ENCODE peak calls at places on chromosomes 2 and 18, in four cellular contexts. Q is ovary, G is HepG2, W is transverse colon. Y is an unnamed sample.

GRCh38 chr2:127201452-127201851 is 18.6 kb downstream of the CYP27C1 start:
- DNase-seq in G (no peak), W (no peak), Q (no peak), Y (no peak)

GRCh38 chr2:70099270-70099669 is 12.0 kb downstream of the PCBP1 start:
- DNase-seq in G (no peak), W (no peak), Q (no peak), Y (no peak)

GRCh38 chr2:30871440-30871839 is 64.2 kb upstream of the CAPN13 start:
- DNase-seq in W (no peak), G (no peak), Q (no peak), Y (no peak)

GRCh38 chr2:187188783-187189631 is 259.0 kb downstream of the CALCRL start:
- DNase-seq in W (no peak), Q (no peak), G (no peak), Y (no peak)

GRCh38 chr2:202036601-202037037 is 3.0 kb downstream of the FZD7 start:
- DNase-seq in Q (peak), W (no peak), G (no peak), Y (no peak)

GRCh38 chr18:62105373-62105772 is 81.5 kb downstream of the PIGN start:
- DNase-seq in G (no peak), W (no peak), Q (no peak), Y (no peak)

GRCh38 chr2:66111706-66112105 is 323.2 kb upstream of the MEIS1 start:
- DNase-seq in G (no peak), W (no peak), Q (no peak), Y (no peak)

GRCh38 chr18:49681387-49681786 is 119.5 kb downstream of the LIPG start:
- DNase-seq in W (no peak), Q (no peak), G (peak), Y (no peak)

GRCh38 chr18:72601481-72601880 is 57.3 kb upstream of the CBLN2 start:
- DNase-seq in W (no peak), G (no peak), Q (no peak), Y (no peak)

GRCh38 chr2:237774811-237775553 is 23.6 kb upstream of the RBM44 start:
- DNase-seq in W (peak), G (peak), Q (no peak), Y (no peak)

GRCh38 chr2:241008711-241009121 is 10.3 kb downstream of the SNED1 start:
- DNase-seq in G (no peak), W (no peak), Q (peak), Y (peak)

GRCh38 chr2:154455201-154455600 is 243.3 kb upstream of the KCNJ3 start:
- DNase-seq in W (no peak), G (no peak), Q (no peak), Y (no peak)

GRCh38 chr2:172615862-172616261 is 60.0 kb downstream of the PDK1 start:
- DNase-seq in Q (no peak), W (no peak), G (no peak), Y (no peak)

GRCh38 chr2:198309673-198310280 is 505.4 kb downstream of the PLCL1 start:
- DNase-seq in W (peak), G (peak), Q (no peak), Y (peak)

GRCh38 chr18:28175930-28176673 is 828 bp downstream of the CDH2 start:
- DNase-seq in Q (peak), W (no peak), G (no peak), Y (no peak)

GRCh38 chr2:98093611-98094010 is 6.6 kb downstream of the VWA3B start:
- DNase-seq in W (no peak), G (no peak), Q (no peak), Y (no peak)

GRCh38 chr2:171882095-171882769 is 11.8 kb downstream of the SLC25A12 start:
- DNase-seq in W (no peak), Q (no peak), G (no peak), Y (no peak)

GRCh38 chr18:79371536-79372210 is 24.1 kb upstream of the NFATC1 start:
- DNase-seq in G (no peak), Q (no peak), W (no peak), Y (no peak)

GRCh38 chr2:1741851-1742250 is 2.5 kb downstream of the PXDN start:
- DNase-seq in W (no peak), Q (no peak), G (no peak), Y (no peak)

GRCh38 chr2:223026357-223027110 is 25.5 kb upstream of the KCNE4 start:
- DNase-seq in G (no peak), W (no peak), Q (no peak), Y (no peak)

GRCh38 chr2:74886811-74887210 is 52.9 kb downstream of the HK2 start:
- DNase-seq in W (no peak), G (no peak), Q (no peak), Y (no peak)

GRCh38 chr2:113240915-113241911 is 37.5 kb downstream of the PAX8 start:
- DNase-seq in G (peak), W (peak), Q (peak), Y (peak)

GRCh38 chr18:73920033-73920432 is 227.6 kb downstream of the FBXO15 start:
- DNase-seq in W (no peak), G (no peak), Q (no peak), Y (no peak)

GRCh38 chr2:28316546-28317335 is 75.9 kb upstream of the FOSL2 start:
- DNase-seq in W (no peak), Q (no peak), G (no peak), Y (no peak)

GRCh38 chr2:161415041-161415440 is 1.1 kb upstream of the TBR1 start:
- DNase-seq in Q (no peak), W (no peak), G (no peak), Y (no peak)

GRCh38 chr2:208978966-208979365 is 444.9 kb upstream of the MAP2 start:
- DNase-seq in W (no peak), G (no peak), Q (no peak), Y (no peak)

GRCh38 chr2:105397025-105397722 is 1.7 kb downstream of the FHL2 start:
- DNase-seq in Q (no peak), G (no peak), W (peak), Y (no peak)

GRCh38 chr18:2526320-2526719 is 45.0 kb downstream of the METTL4 start:
- DNase-seq in Q (no peak), G (no peak), W (no peak), Y (no peak)

GRCh38 chr2:164599954-164600589 is 21.2 kb downstream of the GRB14 start:
- DNase-seq in Q (no peak), W (peak), G (peak), Y (peak)

GRCh38 chr2:153222231-153223165 is 256.1 kb downstream of the RPRM start:
- DNase-seq in Q (no peak), G (no peak), W (no peak), Y (no peak)

GRCh38 chr2:45759310-45759851 is 107.9 kb downstream of the PRKCE start:
- DNase-seq in W (no peak), G (no peak), Q (no peak), Y (no peak)

GRCh38 chr2:41907141-41907540 is 140.7 kb upstream of the PKDCC start:
- DNase-seq in G (no peak), Q (no peak), W (no peak), Y (no peak)

GRCh38 chr18:4130734-4131719 is 324.1 kb downstream of the DLGAP1 start:
- DNase-seq in W (no peak), G (no peak), Q (no peak), Y (no peak)

GRCh38 chr2:162261032-162261945 is 18.0 kb upstream of the FAP start:
- DNase-seq in Q (no peak), G (no peak), W (peak), Y (no peak)

GRCh38 chr2:26809876-26810577 is 24.2 kb downstream of the CENPA start:
- DNase-seq in G (no peak), Q (no peak), W (no peak), Y (no peak)

GRCh38 chr2:26892133-26892532 is 44.2 kb downstream of the DPYSL5 start:
- DNase-seq in Q (no peak), G (no peak), W (no peak), Y (no peak)

DNA sequence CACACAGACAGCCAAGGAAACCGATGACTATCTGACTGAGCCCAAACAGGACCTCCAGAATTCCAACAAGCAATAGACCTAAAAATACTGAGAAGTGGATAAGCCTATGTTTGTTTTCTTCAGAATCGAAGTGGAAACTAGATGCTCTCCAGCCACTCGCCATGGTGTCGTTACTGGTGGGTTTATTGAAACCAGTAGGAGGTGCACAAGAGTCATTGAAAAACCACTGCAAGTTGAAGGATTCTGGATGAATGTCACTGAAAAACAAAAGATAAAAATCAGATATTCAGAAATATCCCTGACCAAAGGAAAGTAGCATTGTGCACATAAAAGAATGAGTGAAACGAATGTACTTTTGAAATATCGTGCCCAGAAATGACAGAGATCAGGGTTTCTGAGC is 15.3 kb downstream of the TM4SF20 start:
- DNase-seq in G (no peak), Q (no peak), W (no peak), Y (no peak)
- TF ChIP-seq CTCF in G (peak), Q (no peak), W (peak), Y (no peak)

GRCh38 chr18:9913526-9914333 is at the start of gene VAPA:
- DNase-seq in G (peak), W (peak), Q (peak), Y (peak)
- TF ChIP-seq EP300 in G (no peak), W (no peak), Q (no peak), Y (peak)

GRCh38 chr2:21175895-21176646 is 52.3 kb downstream of the TDRD15 start:
- DNase-seq in Q (no peak), G (peak), W (no peak), Y (no peak)
- TF ChIP-seq CTCF in Q (peak), G (peak), W (peak), Y (peak)

DNA sequence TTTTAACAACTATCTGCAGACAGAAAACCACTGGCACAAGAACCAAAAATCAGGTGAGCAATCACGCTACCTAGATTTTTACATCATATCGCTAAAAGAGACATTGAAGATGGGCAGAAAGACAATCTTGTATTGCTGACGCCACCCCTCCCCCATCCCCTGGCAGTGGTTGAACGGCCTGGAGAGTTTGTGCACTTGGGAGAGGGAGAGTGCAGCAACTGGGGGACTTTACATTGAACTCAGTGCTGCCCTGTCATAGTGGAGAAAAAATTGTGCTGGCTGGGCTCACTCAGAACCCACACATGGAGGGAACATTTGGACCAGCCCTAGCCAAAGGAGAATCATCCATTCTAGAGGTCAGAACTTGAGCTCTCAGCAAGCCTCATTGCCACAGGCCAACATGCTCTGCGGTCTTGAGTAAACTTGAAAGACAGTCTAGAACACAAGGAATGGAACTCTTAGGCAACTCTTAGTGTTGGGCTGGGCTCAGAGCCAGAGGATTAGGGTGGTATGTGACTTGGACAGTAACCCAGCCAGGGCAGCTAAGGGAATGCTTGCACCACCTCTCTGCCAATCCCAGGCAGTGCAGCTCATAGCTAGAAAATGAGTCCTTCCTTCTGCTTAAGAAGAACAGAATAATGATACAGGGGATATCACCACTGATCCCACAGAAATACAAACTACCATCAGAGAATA is 220.0 kb upstream of the CYP26B1 start:
- DNase-seq in G (peak), Q (no peak), W (peak), Y (no peak)
- TF ChIP-seq EP300 in G (no peak), Q (no peak), W (no peak), Y (no peak)

Y was measured in tibial nerve.